ENCODE peak calls at places on chromosomes 12 and 14, in ten cellular contexts. One of them, this sample, is unnamed.
A peak's percentile ranks its signal among the peaks of the same experiment; 100 is the strongest.

GRCh38 chr12:66131067-66131688 is 628 bp upstream of the LLPH start:
- DNase-seq in aorta: no peak
- DNase-seq in PC-3: no peak
- DNase-seq in transverse colon: no peak
- DNase-seq in astrocyte of the cerebellum: no peak
- DNase-seq in GM12864: peak; percentile 18
- DNase-seq in brain microvascular endothelial cell: no peak
- DNase-seq in SJSA1: peak; percentile 11
- DNase-seq in heart right ventricle: no peak
- DNase-seq in right cardiac atrium: no peak
- DNase-seq in this sample: no peak

GRCh38 chr12:128766738-128767501 is 56.8 kb downstream of the SLC15A4 start:
- DNase-seq in transverse colon: no peak
- DNase-seq in GM12864: no peak
- DNase-seq in SJSA1: no peak
- DNase-seq in right cardiac atrium: no peak
- DNase-seq in aorta: no peak
- DNase-seq in heart right ventricle: no peak
- DNase-seq in astrocyte of the cerebellum: no peak
- DNase-seq in PC-3: no peak
- DNase-seq in brain microvascular endothelial cell: no peak
- DNase-seq in this sample: peak; percentile 37

GRCh38 chr12:95218852-95219171 is 1.2 kb downstream of the VEZT start:
- DNase-seq in GM12864: no peak
- DNase-seq in SJSA1: no peak
- DNase-seq in astrocyte of the cerebellum: no peak
- DNase-seq in right cardiac atrium: peak; percentile 26
- DNase-seq in brain microvascular endothelial cell: no peak
- DNase-seq in heart right ventricle: no peak
- DNase-seq in PC-3: peak; percentile 22
- DNase-seq in aorta: no peak
- DNase-seq in transverse colon: peak; percentile 42
- DNase-seq in this sample: no peak

GRCh38 chr12:108515916-108516315 is 839 bp downstream of the FICD start:
- DNase-seq in GM12864: no peak
- DNase-seq in right cardiac atrium: no peak
- DNase-seq in aorta: no peak
- DNase-seq in brain microvascular endothelial cell: no peak
- DNase-seq in PC-3: peak; percentile 25
- DNase-seq in astrocyte of the cerebellum: no peak
- DNase-seq in SJSA1: no peak
- DNase-seq in transverse colon: no peak
- DNase-seq in heart right ventricle: no peak
- DNase-seq in this sample: no peak

GRCh38 chr12:116783503-116784237 is 45.6 kb downstream of the RNFT2 start:
- DNase-seq in heart right ventricle: no peak
- DNase-seq in astrocyte of the cerebellum: no peak
- DNase-seq in PC-3: no peak
- DNase-seq in GM12864: no peak
- DNase-seq in SJSA1: no peak
- DNase-seq in transverse colon: no peak
- DNase-seq in brain microvascular endothelial cell: no peak
- DNase-seq in aorta: no peak
- DNase-seq in right cardiac atrium: no peak
- DNase-seq in this sample: peak; percentile 70

GRCh38 chr12:19706936-19707335 is 267.6 kb downstream of the AEBP2 start:
- DNase-seq in SJSA1: no peak
- DNase-seq in right cardiac atrium: no peak
- DNase-seq in aorta: no peak
- DNase-seq in heart right ventricle: no peak
- DNase-seq in brain microvascular endothelial cell: no peak
- DNase-seq in PC-3: no peak
- DNase-seq in transverse colon: no peak
- DNase-seq in GM12864: no peak
- DNase-seq in astrocyte of the cerebellum: peak; percentile 39
- DNase-seq in this sample: no peak

GRCh38 chr12:65998031-65998430 is 132.5 kb downstream of the LLPH start:
- DNase-seq in aorta: no peak
- DNase-seq in GM12864: no peak
- DNase-seq in PC-3: no peak
- DNase-seq in astrocyte of the cerebellum: no peak
- DNase-seq in transverse colon: no peak
- DNase-seq in right cardiac atrium: no peak
- DNase-seq in SJSA1: no peak
- DNase-seq in heart right ventricle: no peak
- DNase-seq in brain microvascular endothelial cell: no peak
- DNase-seq in this sample: no peak

GRCh38 chr14:83096092-83096491 is 1562.4 kb upstream of the SEL1L start:
- DNase-seq in right cardiac atrium: no peak
- DNase-seq in astrocyte of the cerebellum: peak; percentile 49
- DNase-seq in SJSA1: no peak
- DNase-seq in GM12864: no peak
- DNase-seq in transverse colon: no peak
- DNase-seq in PC-3: no peak
- DNase-seq in aorta: no peak
- DNase-seq in brain microvascular endothelial cell: no peak
- DNase-seq in heart right ventricle: no peak
- DNase-seq in this sample: no peak

GRCh38 chr12:79887912-79888311 is 47.0 kb downstream of the PPP1R12A start:
- DNase-seq in PC-3: no peak
- DNase-seq in aorta: no peak
- DNase-seq in GM12864: no peak
- DNase-seq in brain microvascular endothelial cell: no peak
- DNase-seq in astrocyte of the cerebellum: no peak
- DNase-seq in right cardiac atrium: no peak
- DNase-seq in heart right ventricle: no peak
- DNase-seq in transverse colon: no peak
- DNase-seq in SJSA1: no peak
- DNase-seq in this sample: no peak

GRCh38 chr14:76985540-76986260 is 42.8 kb downstream of the IRF2BPL start:
- DNase-seq in aorta: no peak
- DNase-seq in astrocyte of the cerebellum: no peak
- DNase-seq in transverse colon: no peak
- DNase-seq in right cardiac atrium: no peak
- DNase-seq in GM12864: no peak
- DNase-seq in PC-3: no peak
- DNase-seq in SJSA1: no peak
- DNase-seq in heart right ventricle: no peak
- DNase-seq in brain microvascular endothelial cell: peak; percentile 43
- DNase-seq in this sample: no peak

GRCh38 chr12:55738113-55739024 is 4.6 kb upstream of the GDF11 start:
- DNase-seq in SJSA1: peak; percentile 83
- DNase-seq in heart right ventricle: peak; percentile 75
- DNase-seq in PC-3: peak; percentile 98
- DNase-seq in brain microvascular endothelial cell: peak; percentile 79
- DNase-seq in astrocyte of the cerebellum: peak; percentile 82
- DNase-seq in right cardiac atrium: peak; percentile 94
- DNase-seq in transverse colon: peak; percentile 84
- DNase-seq in aorta: peak; percentile 91
- DNase-seq in GM12864: peak; percentile 73
- DNase-seq in this sample: peak; percentile 87

GRCh38 chr14:87873741-87874140 is 119.2 kb downstream of the GALC start:
- DNase-seq in aorta: no peak
- DNase-seq in brain microvascular endothelial cell: no peak
- DNase-seq in GM12864: no peak
- DNase-seq in PC-3: no peak
- DNase-seq in SJSA1: no peak
- DNase-seq in astrocyte of the cerebellum: no peak
- DNase-seq in transverse colon: no peak
- DNase-seq in heart right ventricle: no peak
- DNase-seq in right cardiac atrium: no peak
- DNase-seq in this sample: no peak

GRCh38 chr14:73323889-73324535 is 86.7 kb downstream of the PAPLN start:
- DNase-seq in GM12864: no peak
- DNase-seq in astrocyte of the cerebellum: no peak
- DNase-seq in brain microvascular endothelial cell: no peak
- DNase-seq in SJSA1: no peak
- DNase-seq in right cardiac atrium: no peak
- DNase-seq in transverse colon: no peak
- DNase-seq in PC-3: no peak
- DNase-seq in aorta: no peak
- DNase-seq in heart right ventricle: no peak
- DNase-seq in this sample: no peak

GRCh38 chr12:89800435-89800834 is 91.8 kb upstream of the ATP2B1 start:
- DNase-seq in SJSA1: no peak
- DNase-seq in transverse colon: no peak
- DNase-seq in astrocyte of the cerebellum: no peak
- DNase-seq in right cardiac atrium: no peak
- DNase-seq in brain microvascular endothelial cell: peak; percentile 37
- DNase-seq in aorta: no peak
- DNase-seq in heart right ventricle: no peak
- DNase-seq in GM12864: no peak
- DNase-seq in PC-3: no peak
- DNase-seq in this sample: no peak

GRCh38 chr14:72247896-72248295 is 315.7 kb downstream of the RGS6 start:
- DNase-seq in aorta: no peak
- DNase-seq in right cardiac atrium: no peak
- DNase-seq in brain microvascular endothelial cell: no peak
- DNase-seq in PC-3: no peak
- DNase-seq in SJSA1: no peak
- DNase-seq in astrocyte of the cerebellum: no peak
- DNase-seq in transverse colon: no peak
- DNase-seq in heart right ventricle: no peak
- DNase-seq in GM12864: no peak
- DNase-seq in this sample: no peak

GRCh38 chr14:50225067-50225973 is 6.1 kb downstream of the SOS2 start:
- DNase-seq in transverse colon: no peak
- DNase-seq in right cardiac atrium: no peak
- DNase-seq in aorta: no peak
- DNase-seq in PC-3: peak; percentile 87
- DNase-seq in heart right ventricle: no peak
- DNase-seq in SJSA1: no peak
- DNase-seq in brain microvascular endothelial cell: peak; percentile 82
- DNase-seq in astrocyte of the cerebellum: peak; percentile 73
- DNase-seq in GM12864: no peak
- DNase-seq in this sample: no peak

GRCh38 chr14:24806061-24806678 is 172.2 kb upstream of the GZMB start:
- DNase-seq in aorta: peak; percentile 70
- DNase-seq in right cardiac atrium: peak; percentile 86
- DNase-seq in PC-3: peak; percentile 70
- DNase-seq in heart right ventricle: peak; percentile 70
- DNase-seq in astrocyte of the cerebellum: peak; percentile 34
- DNase-seq in GM12864: peak; percentile 7
- DNase-seq in transverse colon: peak; percentile 89
- DNase-seq in SJSA1: peak; percentile 42
- DNase-seq in brain microvascular endothelial cell: peak; percentile 41
- DNase-seq in this sample: peak; percentile 72

GRCh38 chr12:77697126-77697525 is 133.6 kb upstream of the NAV3 start:
- DNase-seq in right cardiac atrium: no peak
- DNase-seq in heart right ventricle: no peak
- DNase-seq in SJSA1: no peak
- DNase-seq in aorta: no peak
- DNase-seq in GM12864: no peak
- DNase-seq in PC-3: no peak
- DNase-seq in transverse colon: no peak
- DNase-seq in brain microvascular endothelial cell: no peak
- DNase-seq in astrocyte of the cerebellum: no peak
- DNase-seq in this sample: no peak

GRCh38 chr12:26845057-26845666 is 12.2 kb upstream of the ITPR2 start:
- DNase-seq in brain microvascular endothelial cell: peak; percentile 58
- DNase-seq in astrocyte of the cerebellum: peak; percentile 27
- DNase-seq in transverse colon: peak; percentile 61
- DNase-seq in SJSA1: peak; percentile 36
- DNase-seq in PC-3: peak; percentile 78
- DNase-seq in aorta: peak; percentile 77
- DNase-seq in right cardiac atrium: peak; percentile 88
- DNase-seq in GM12864: no peak
- DNase-seq in heart right ventricle: peak; percentile 58
- DNase-seq in this sample: peak; percentile 73
- H3K4me3 ChIP-seq in brain microvascular endothelial cell: no peak overlapping the region
- H3K4me3 ChIP-seq in astrocyte of the cerebellum: no peak overlapping the region
- H3K4me3 ChIP-seq in transverse colon: no peak overlapping the region
- H3K4me3 ChIP-seq in SJSA1: no peak overlapping the region
- H3K4me3 ChIP-seq in PC-3: no peak overlapping the region
- H3K4me3 ChIP-seq in aorta: no peak overlapping the region
- H3K4me3 ChIP-seq in right cardiac atrium: no peak overlapping the region
- H3K4me3 ChIP-seq in GM12864: no peak overlapping the region
- H3K4me3 ChIP-seq in heart right ventricle: no peak overlapping the region
- H3K4me3 ChIP-seq in this sample: no peak overlapping the region

GRCh38 chr12:57455374-57456144 is 452 bp downstream of the INHBE start:
- DNase-seq in transverse colon: no peak
- DNase-seq in SJSA1: no peak
- DNase-seq in right cardiac atrium: no peak
- DNase-seq in astrocyte of the cerebellum: no peak
- DNase-seq in brain microvascular endothelial cell: no peak
- DNase-seq in GM12864: no peak
- DNase-seq in PC-3: no peak
- DNase-seq in aorta: peak; percentile 39
- DNase-seq in heart right ventricle: no peak
- DNase-seq in this sample: no peak
- H3K4me3 ChIP-seq in transverse colon: no peak overlapping the region
- H3K4me3 ChIP-seq in SJSA1: no peak overlapping the region
- H3K4me3 ChIP-seq in right cardiac atrium: no peak overlapping the region
- H3K4me3 ChIP-seq in astrocyte of the cerebellum: no peak overlapping the region
- H3K4me3 ChIP-seq in brain microvascular endothelial cell: no peak overlapping the region
- H3K4me3 ChIP-seq in GM12864: peak overlapping the region; percentile 22
- H3K4me3 ChIP-seq in PC-3: no peak overlapping the region
- H3K4me3 ChIP-seq in aorta: no peak overlapping the region
- H3K4me3 ChIP-seq in heart right ventricle: no peak overlapping the region
- H3K4me3 ChIP-seq in this sample: no peak overlapping the region

GRCh38 chr12:48004941-48005749 is 869 bp upstream of the COL2A1 start:
- DNase-seq in astrocyte of the cerebellum: no peak
- DNase-seq in aorta: no peak
- DNase-seq in SJSA1: peak; percentile 74
- DNase-seq in heart right ventricle: no peak
- DNase-seq in GM12864: no peak
- DNase-seq in right cardiac atrium: no peak
- DNase-seq in brain microvascular endothelial cell: no peak
- DNase-seq in PC-3: no peak
- DNase-seq in transverse colon: no peak
- DNase-seq in this sample: no peak
- H3K4me3 ChIP-seq in astrocyte of the cerebellum: no peak overlapping the region
- H3K4me3 ChIP-seq in aorta: no peak overlapping the region
- H3K4me3 ChIP-seq in SJSA1: no peak overlapping the region
- H3K4me3 ChIP-seq in heart right ventricle: peak overlapping the region; percentile 34
- H3K4me3 ChIP-seq in GM12864: no peak overlapping the region
- H3K4me3 ChIP-seq in right cardiac atrium: no peak overlapping the region
- H3K4me3 ChIP-seq in brain microvascular endothelial cell: no peak overlapping the region
- H3K4me3 ChIP-seq in PC-3: peak overlapping the region; percentile 72
- H3K4me3 ChIP-seq in transverse colon: no peak overlapping the region
- H3K4me3 ChIP-seq in this sample: no peak overlapping the region

DNA sequence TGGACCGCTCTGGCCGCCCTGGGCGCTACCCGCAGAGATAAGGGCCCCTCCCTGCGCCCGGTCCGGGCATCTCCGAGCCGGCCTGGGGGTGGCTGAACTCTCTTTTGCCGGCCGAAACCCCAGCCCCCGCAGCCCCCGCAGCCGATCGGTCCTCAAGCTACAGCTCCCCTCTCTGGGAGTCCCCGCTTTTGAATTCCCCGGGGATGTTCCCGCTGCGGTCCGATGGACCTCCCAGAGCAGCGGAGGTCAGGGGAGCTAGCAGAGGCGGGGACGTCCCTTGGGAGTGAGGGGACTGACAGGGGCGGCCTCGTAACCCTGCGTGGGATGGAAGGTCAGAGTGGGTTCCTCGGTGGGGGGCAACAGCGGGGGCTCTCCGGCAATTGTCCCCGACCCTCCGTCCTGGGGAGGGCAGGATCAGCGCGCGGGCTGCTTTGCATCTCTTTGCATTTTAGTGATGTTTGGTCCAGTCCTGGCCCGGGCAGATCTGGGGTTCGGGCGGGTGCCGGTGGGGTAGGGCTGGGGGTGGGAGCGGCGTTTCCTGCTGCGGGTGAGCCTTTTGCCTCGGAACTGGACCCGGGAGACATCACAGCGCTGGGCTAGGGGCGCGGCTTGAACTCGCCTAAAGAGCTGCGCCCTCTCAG is at the start of gene CRIP1:
- DNase-seq in astrocyte of the cerebellum: no peak
- DNase-seq in right cardiac atrium: peak; percentile 78
- DNase-seq in PC-3: no peak
- DNase-seq in transverse colon: no peak
- DNase-seq in aorta: no peak
- DNase-seq in GM12864: no peak
- DNase-seq in brain microvascular endothelial cell: no peak
- DNase-seq in SJSA1: no peak
- DNase-seq in heart right ventricle: peak; percentile 61
- DNase-seq in this sample: no peak
- H3K4me3 ChIP-seq in astrocyte of the cerebellum: no peak within 1 kb of the TSS
- H3K4me3 ChIP-seq in right cardiac atrium: peak within 1 kb of the TSS; percentile 45
- H3K4me3 ChIP-seq in PC-3: peak within 1 kb of the TSS; percentile 66
- H3K4me3 ChIP-seq in transverse colon: peak within 1 kb of the TSS; percentile 48
- H3K4me3 ChIP-seq in aorta: peak within 1 kb of the TSS; percentile 27
- H3K4me3 ChIP-seq in GM12864: peak within 1 kb of the TSS; percentile 85
- H3K4me3 ChIP-seq in brain microvascular endothelial cell: no peak within 1 kb of the TSS
- H3K4me3 ChIP-seq in SJSA1: no peak within 1 kb of the TSS
- H3K4me3 ChIP-seq in heart right ventricle: peak within 1 kb of the TSS; percentile 47
- H3K4me3 ChIP-seq in this sample: peak within 1 kb of the TSS; percentile 73

This sample was measured in upper lobe of right lung.